ENCODE peak calls at places on chromosome 1, in five cellular contexts. Y is heart left ventricle, T is GM12891, N is body of pancreas, K is stomach. E is an unnamed sample.

GRCh38 chr1:222058249-222058648 is 316.4 kb upstream of the DUSP10 start:
- DNase-seq in Y (no peak), T (no peak), N (no peak), K (no peak), E (no peak)

GRCh38 chr1:64539808-64540207 is 69.9 kb downstream of the CACHD1 start:
- DNase-seq in Y (peak; percentile 75), T (no peak), N (peak; percentile 84), K (peak; percentile 80), E (no peak)

GRCh38 chr1:5597991-5598823 is 394.0 kb downstream of the NPHP4 start:
- DNase-seq in Y (no peak), T (no peak), N (peak; percentile 50), K (peak; percentile 66), E (no peak)

GRCh38 chr1:116506132-116507004 is 64.5 kb downstream of the CD58 start:
- DNase-seq in Y (no peak), T (no peak), N (no peak), K (no peak), E (no peak)

GRCh38 chr1:23634840-23635642 is 56.6 kb upstream of the RPL11 start:
- DNase-seq in Y (peak; percentile 62), T (peak; percentile 62), N (peak; percentile 71), K (peak; percentile 62), E (peak; percentile 74)

GRCh38 chr1:108826081-108826635 is 30.7 kb downstream of the AKNAD1 start:
- DNase-seq in Y (no peak), T (no peak), N (no peak), K (no peak), E (no peak)

GRCh38 chr1:70142120-70142519 is 63.3 kb downstream of the LRRC40 start:
- DNase-seq in Y (no peak), T (no peak), N (no peak), K (no peak), E (no peak)

GRCh38 chr1:23394664-23395063 is 25.0 kb upstream of the ZNF436 start:
- DNase-seq in Y (peak; percentile 85), T (no peak), N (peak; percentile 84), K (peak; percentile 46), E (peak; percentile 30)

GRCh38 chr1:169326644-169327316 is 40.8 kb downstream of the NME7 start:
- DNase-seq in Y (no peak), T (no peak), N (no peak), K (no peak), E (no peak)

GRCh38 chr1:223712184-223712855 is at the start of gene CAPN2:
- DNase-seq in Y (peak; percentile 86), T (peak; percentile 68), N (peak; percentile 86), K (peak; percentile 89), E (no peak)

GRCh38 chr1:156547434-156547833 is 24.9 kb downstream of the IQGAP3 start:
- DNase-seq in Y (no peak), T (no peak), N (no peak), K (no peak), E (no peak)
- TF ChIP-seq POLR2A in Y (no peak), T (no peak), N (no peak), K (no peak), E (no peak)

GRCh38 chr1:205127646-205128045 is 5.9 kb upstream of the RBBP5 start:
- DNase-seq in Y (no peak), T (no peak), N (no peak), K (no peak), E (no peak)

GRCh38 chr1:205122489-205122882 is 708 bp upstream of the RBBP5 start:
- DNase-seq in Y (no peak), T (no peak), N (no peak), K (no peak), E (no peak)

GRCh38 chr1:205118810-205119209 is 3.0 kb downstream of the RBBP5 start:
- DNase-seq in Y (no peak), T (no peak), N (no peak), K (no peak), E (no peak)

GRCh38 chr1:205124726-205125125 is 2.9 kb upstream of the RBBP5 start:
- DNase-seq in Y (no peak), T (no peak), N (no peak), K (no peak), E (no peak)

DNA sequence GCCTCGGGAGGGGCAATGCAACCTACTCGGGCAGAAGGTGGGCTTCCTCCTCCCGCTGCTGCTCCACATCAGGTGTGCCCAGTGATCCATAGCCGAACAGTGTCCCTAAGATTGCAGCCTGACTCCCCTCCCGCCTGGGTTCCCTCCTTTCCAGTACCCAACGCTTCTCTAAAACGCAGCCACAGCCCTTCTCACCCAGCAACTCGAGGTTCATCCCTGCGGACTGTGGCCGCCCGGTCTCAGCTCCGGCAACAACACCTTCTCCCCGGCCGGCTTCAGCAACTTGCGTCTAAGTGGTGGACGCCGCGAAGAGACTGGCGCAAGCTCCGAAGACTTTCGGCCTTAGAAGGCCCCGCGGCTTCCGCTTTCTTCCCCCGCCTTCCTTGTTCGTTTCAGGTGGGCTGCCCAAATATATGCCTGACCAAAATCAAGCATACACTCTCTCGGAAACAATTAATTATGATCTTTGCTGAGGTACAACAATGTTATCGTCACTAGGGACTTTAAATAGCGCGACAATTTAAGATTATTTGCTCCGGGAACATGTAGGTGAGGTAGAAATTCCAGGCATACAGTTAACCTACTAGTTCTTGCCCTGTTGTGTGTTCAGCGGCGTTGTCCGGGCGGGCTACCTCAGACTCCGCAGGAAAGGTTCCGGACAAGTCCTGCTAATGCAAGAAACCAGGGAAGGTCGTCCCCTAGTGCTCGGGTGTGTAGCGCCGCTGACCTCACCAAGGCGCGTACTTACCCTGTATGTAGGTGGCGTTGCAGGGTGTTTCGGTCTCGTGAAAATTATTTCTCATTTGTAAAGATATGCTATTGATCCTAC is at the start of gene RBBP5:
- DNase-seq in Y (peak; percentile 95), T (peak; percentile 69), N (peak; percentile 98), K (peak; percentile 96), E (peak; percentile 82)
- TF ChIP-seq POLR2A in Y (no peak), T (peak; percentile 98), N (peak; percentile 95), K (no peak), E (peak; percentile 94)

GRCh38 chr1:182392045-182393028 is 747 bp upstream of the GLUL start:
- DNase-seq in Y (peak; percentile 64), T (no peak), N (peak; percentile 57), K (peak; percentile 56), E (no peak)

GRCh38 chr1:182391028-182391361 is 595 bp downstream of the GLUL start:
- DNase-seq in Y (no peak), T (no peak), N (no peak), K (no peak), E (no peak)

GRCh38 chr1:182389619-182390047 is 2.0 kb downstream of the GLUL start:
- DNase-seq in Y (peak; percentile 17), T (peak; percentile 28), N (peak; percentile 87), K (no peak), E (no peak)

GRCh38 chr1:182394055-182394775 is 2.6 kb upstream of the GLUL start:
- DNase-seq in Y (no peak), T (no peak), N (peak; percentile 48), K (no peak), E (no peak)

GRCh38 chr1:182391362-182392044 is at the start of gene GLUL:
- DNase-seq in Y (peak; percentile 94), T (peak; percentile 78), N (peak; percentile 95), K (peak; percentile 98), E (peak; percentile 82)
- TF ChIP-seq POLR2A in Y (peak; percentile 93), T (peak; percentile 92), N (peak; percentile 99), K (no peak), E (peak; percentile 80)

DNA sequence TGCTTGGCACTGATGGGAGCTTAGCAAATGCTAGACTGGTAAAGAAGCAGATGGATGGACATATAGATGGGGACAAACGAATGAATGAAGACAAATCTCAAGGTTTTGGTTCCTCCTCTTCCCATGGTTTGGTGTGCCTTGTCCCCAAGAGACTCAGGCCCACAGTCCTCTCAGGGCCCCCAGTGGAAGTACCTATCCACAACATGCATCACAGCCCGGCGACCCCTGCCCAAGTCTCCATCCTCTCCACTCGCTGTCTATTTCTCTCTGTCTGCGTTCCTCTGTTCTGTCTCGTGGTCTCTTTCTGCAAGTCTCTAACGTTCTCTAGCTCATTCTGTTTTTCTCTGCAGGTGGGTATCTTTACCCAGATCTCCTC is 85.8 kb downstream of the GLIS1 start:
- DNase-seq in Y (no peak), T (no peak), N (no peak), K (no peak), E (no peak)
- TF ChIP-seq POLR2A in Y (no peak), T (no peak), N (no peak), K (no peak), E (no peak)

DNA sequence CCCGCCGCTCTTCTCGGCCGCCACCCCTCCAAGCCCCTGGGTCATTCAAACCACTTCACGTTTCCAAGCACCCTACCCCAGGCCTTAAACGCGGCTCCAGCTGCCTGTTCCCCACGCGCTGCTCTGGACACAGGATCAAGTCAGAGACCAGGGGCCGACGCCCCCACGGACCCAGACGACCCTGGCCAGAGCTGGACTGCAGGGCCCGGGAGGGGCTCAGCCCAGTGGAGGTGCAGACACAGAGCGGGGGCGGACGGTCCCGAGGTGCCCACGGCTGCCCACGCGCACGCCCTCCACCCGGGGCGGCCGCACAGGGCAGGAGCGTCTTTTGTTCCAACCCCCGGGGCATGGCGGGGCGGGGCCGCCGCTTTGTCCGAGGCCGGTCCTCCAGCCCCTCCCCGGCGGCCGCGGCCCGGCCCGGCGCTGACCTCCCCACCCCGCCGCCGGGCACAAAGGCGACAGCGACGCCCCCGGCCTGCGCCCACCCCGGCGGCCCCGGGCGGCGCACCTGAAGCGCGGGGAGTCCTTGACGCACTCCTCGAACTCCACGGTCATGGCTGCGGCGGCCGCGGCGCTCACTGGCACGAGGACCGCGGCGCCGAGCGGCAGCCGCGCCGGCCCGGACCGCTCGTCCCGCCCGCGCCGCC is 346 bp downstream of the ACAP3 start:
- DNase-seq in Y (peak; percentile 55), T (no peak), N (peak; percentile 36), K (no peak), E (no peak)
- TF ChIP-seq POLR2A in Y (no peak), T (no peak), N (no peak), K (no peak), E (peak; percentile 38)

GRCh38 chr1:151310986-151311385 is 16.2 kb downstream of the PI4KB start:
- DNase-seq in Y (no peak), T (no peak), N (no peak), K (no peak), E (no peak)
- TF ChIP-seq POLR2A in Y (no peak), T (no peak), N (no peak), K (no peak), E (no peak)

DNA sequence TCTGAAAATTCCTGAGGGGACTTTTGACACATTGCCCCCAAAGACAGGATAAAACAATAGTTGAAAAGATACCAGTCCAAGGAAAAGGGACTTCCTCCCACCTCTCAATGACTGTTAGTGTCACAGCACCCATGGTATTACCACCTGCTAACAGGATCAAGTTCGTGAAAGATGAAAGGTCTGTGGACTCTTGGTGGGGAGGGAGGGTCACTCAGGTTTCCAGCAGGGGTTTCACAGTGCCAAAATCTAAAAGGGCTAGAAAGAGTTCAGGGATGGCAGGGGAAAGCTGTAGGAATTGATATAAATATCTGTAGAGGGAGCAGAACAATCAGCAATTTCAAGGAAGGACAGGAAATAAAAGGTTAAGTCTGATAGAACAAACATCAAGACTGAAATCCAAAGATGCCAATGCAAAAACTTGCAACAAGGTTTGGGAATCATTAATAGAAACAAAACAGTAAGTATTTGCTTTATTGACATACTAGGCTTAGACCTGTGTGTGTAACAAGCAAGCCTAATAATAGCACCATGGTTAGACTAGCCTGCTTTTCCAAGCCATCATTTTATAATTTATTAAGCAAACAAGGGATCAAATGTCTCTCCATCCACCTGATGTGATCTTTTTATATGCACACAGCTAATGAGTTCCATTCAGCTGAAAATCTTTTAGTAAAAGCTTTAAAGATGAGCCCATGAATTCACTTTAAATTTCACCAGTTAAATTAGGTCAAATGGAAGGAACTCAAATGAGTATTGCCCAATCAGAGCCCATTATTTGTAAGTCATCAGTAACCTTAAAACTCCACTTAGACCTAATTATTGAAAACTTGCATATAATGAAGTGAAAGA is 3.7 kb downstream of the MCL1 start:
- DNase-seq in Y (no peak), T (no peak), N (no peak), K (no peak), E (no peak)
- TF ChIP-seq POLR2A in Y (no peak), T (peak; percentile 47), N (peak; percentile 47), K (no peak), E (no peak)

E was measured in H54.